ENCODE peak calls at places on chromosomes 2 and 18, in five cellular contexts. Y is AG09309, Z is iris pigment epithelial cell, H is A172, B is T-cell. W is an unnamed sample.

GRCh38 chr2:96926236-96926635 is 56.4 kb upstream of the SEMA4C start:
- DNase-seq in Y (no peak), Z (no peak), H (no peak), B (no peak), W (no peak)

GRCh38 chr2:155377931-155378444 is 679.5 kb downstream of the KCNJ3 start:
- DNase-seq in Y (no peak), Z (peak; percentile 46), H (peak; percentile 12), B (no peak), W (no peak)

GRCh38 chr2:122368576-122369243 is 613.3 kb downstream of the TSN start:
- DNase-seq in Y (no peak), Z (no peak), H (no peak), B (no peak), W (no peak)

GRCh38 chr2:151786493-151786892 is 41.7 kb downstream of the ARL5A start:
- DNase-seq in Y (no peak), Z (no peak), H (no peak), B (no peak), W (no peak)

GRCh38 chr18:41642756-41643155 is 312.3 kb upstream of the PIK3C3 start:
- DNase-seq in Y (no peak), Z (peak; percentile 17), H (peak; percentile 21), B (no peak), W (no peak)

GRCh38 chr2:25996844-25997243 is 14.5 kb upstream of the KIF3C start:
- DNase-seq in Y (no peak), Z (peak; percentile 50), H (no peak), B (no peak), W (no peak)

GRCh38 chr2:235577404-235578330 is 83.8 kb downstream of the AGAP1 start:
- DNase-seq in Y (no peak), Z (peak; percentile 81), H (no peak), B (no peak), W (no peak)

GRCh38 chr2:215695876-215696275 is 260.0 kb upstream of the FN1 start:
- DNase-seq in Y (no peak), Z (peak; percentile 52), H (no peak), B (no peak), W (no peak)

GRCh38 chr18:74929110-74929509 is 279.8 kb downstream of the PTGR3 start:
- DNase-seq in Y (no peak), Z (no peak), H (no peak), B (no peak), W (no peak)

GRCh38 chr18:50432915-50433314 is 58.1 kb downstream of the SKA1 start:
- DNase-seq in Y (no peak), Z (no peak), H (no peak), B (no peak), W (no peak)

GRCh38 chr18:4807495-4808293 is 352.6 kb upstream of the DLGAP1 start:
- DNase-seq in Y (no peak), Z (no peak), H (no peak), B (no peak), W (no peak)

GRCh38 chr2:227154976-227155375 is 9.0 kb downstream of the COL4A4 start:
- DNase-seq in Y (no peak), Z (peak; percentile 92), H (peak; percentile 12), B (no peak), W (no peak)

GRCh38 chr18:26157326-26157725 is 23.7 kb downstream of the PSMA8 start:
- DNase-seq in Y (no peak), Z (no peak), H (no peak), B (no peak), W (no peak)

GRCh38 chr18:23263551-23264235 is 128.4 kb downstream of the CABLES1 start:
- DNase-seq in Y (no peak), Z (no peak), H (no peak), B (no peak), W (no peak)

GRCh38 chr2:222982909-222983265 is 69.1 kb upstream of the KCNE4 start:
- DNase-seq in Y (no peak), Z (no peak), H (no peak), B (no peak), W (no peak)

GRCh38 chr2:86035883-86036789 is 69.5 kb downstream of the POLR1A start:
- DNase-seq in Y (no peak), Z (peak; percentile 90), H (peak; percentile 95), B (peak; percentile 69), W (peak; percentile 90)

GRCh38 chr2:237875234-237876055 is 16.0 kb downstream of the RAMP1 start:
- DNase-seq in Y (no peak), Z (no peak), H (no peak), B (no peak), W (no peak)

GRCh38 chr18:74256190-74256589 is 35.6 kb downstream of the CYB5A start:
- DNase-seq in Y (no peak), Z (no peak), H (no peak), B (no peak), W (no peak)

GRCh38 chr2:235162544-235163197 is 210.9 kb downstream of the SH3BP4 start:
- DNase-seq in Y (no peak), Z (peak; percentile 34), H (peak; percentile 32), B (no peak), W (no peak)

GRCh38 chr18:35508746-35509338 is 11.1 kb upstream of the INO80C start:
- DNase-seq in Y (no peak), Z (no peak), H (no peak), B (no peak), W (no peak)

GRCh38 chr2:176079285-176079830 is 4.4 kb downstream of the EVX2 start:
- DNase-seq in Y (no peak), Z (no peak), H (no peak), B (no peak), W (no peak)

GRCh38 chr2:71226391-71226964 is 425 bp downstream of the PAIP2B start:
- DNase-seq in Y (no peak), Z (no peak), H (no peak), B (peak; percentile 25), W (no peak)

GRCh38 chr2:15749460-15750432 is 158.1 kb downstream of the DDX1 start:
- DNase-seq in Y (no peak), Z (no peak), H (no peak), B (no peak), W (no peak)

GRCh38 chr2:127348421-127349000 is 39.3 kb downstream of the MAP3K2 start:
- DNase-seq in Y (no peak), Z (peak; percentile 61), H (no peak), B (no peak), W (no peak)

GRCh38 chr2:240954436-240955305 is 43.7 kb upstream of the SNED1 start:
- DNase-seq in Y (no peak), Z (no peak), H (no peak), B (no peak), W (no peak)

GRCh38 chr2:12762976-12763375 is 46.2 kb downstream of the TRIB2 start:
- DNase-seq in Y (no peak), Z (no peak), H (no peak), B (no peak), W (no peak)

GRCh38 chr2:16394072-16394985 is 271.3 kb downstream of the CYRIA start:
- DNase-seq in Y (no peak), Z (no peak), H (no peak), B (no peak), W (no peak)

GRCh38 chr2:127700527-127701192 is 637 bp upstream of the SFT2D3 start:
- DNase-seq in Y (no peak), Z (no peak), H (peak; percentile 57), B (no peak), W (peak; percentile 61)

GRCh38 chr2:85342156-85342555 is 12.2 kb downstream of the RETSAT start:
- DNase-seq in Y (no peak), Z (no peak), H (no peak), B (no peak), W (no peak)

GRCh38 chr2:95073856-95074662 is 47.5 kb downstream of the MRPS5 start:
- DNase-seq in Y (no peak), Z (no peak), H (no peak), B (no peak), W (no peak)

GRCh38 chr2:239197146-239197545 is 203.7 kb downstream of the HDAC4 start:
- DNase-seq in Y (no peak), Z (no peak), H (no peak), B (no peak), W (no peak)